ENCODE peak calls at places on chromosomes 16 and 17, in five cellular contexts. N is right atrium auricular region, A is neural progenitor cell, R is GM23338, G is cardiac muscle cell. I is an unnamed sample. For H3K36me3, the result is how much of the 10 kb centered on the place peaks cover.

GRCh38 chr17:2082003-2082862 is 27.3 kb downstream of the HIC1 start:
- DNase-seq in N (no peak), A (no peak), G (no peak), R (no peak), I (no peak)

GRCh38 chr17:27526603-27527002 is 70.4 kb downstream of the KSR1 start:
- DNase-seq in R (peak), N (peak), G (no peak), A (peak), I (no peak)

GRCh38 chr17:3924421-3925350 is 8.4 kb upstream of the P2RX1 start:
- DNase-seq in R (no peak), A (no peak), N (no peak), G (no peak), I (no peak)

GRCh38 chr16:87542531-87543102 is 49.8 kb upstream of the ZCCHC14 start:
- DNase-seq in A (no peak), G (no peak), N (no peak), R (no peak), I (no peak)

GRCh38 chr16:14505846-14506245 is 124.2 kb downstream of the PARN start:
- DNase-seq in G (no peak), A (no peak), N (no peak), R (no peak), I (peak)

GRCh38 chr16:4626396-4626795 is 1.8 kb downstream of the MGRN1 start:
- DNase-seq in A (peak), G (no peak), N (no peak), R (no peak), I (no peak)

GRCh38 chr16:64870859-64871258 is 251.0 kb downstream of the CDH11 start:
- DNase-seq in R (no peak), G (no peak), N (no peak), A (no peak), I (no peak)

GRCh38 chr16:1696863-1697262 is 9.1 kb upstream of the MAPK8IP3 start:
- DNase-seq in N (no peak), G (no peak), A (no peak), R (no peak), I (peak)

GRCh38 chr16:50306287-50306686 is 39.9 kb downstream of the ADCY7 start:
- DNase-seq in R (no peak), A (no peak), G (no peak), N (peak), I (no peak)

GRCh38 chr16:528111-529011 is 849 bp downstream of the CAPN15 start:
- DNase-seq in R (peak), N (peak), A (peak), G (peak), I (peak)

GRCh38 chr17:31488982-31489294 is 97.5 kb downstream of the RAB11FIP4 start:
- DNase-seq in N (no peak), R (peak), A (no peak), G (no peak), I (no peak)

GRCh38 chr17:622356-622755 is 92.3 kb downstream of the VPS53 start:
- DNase-seq in N (no peak), G (no peak), A (no peak), R (no peak), I (peak)

GRCh38 chr17:45296003-45296832 is 20.6 kb downstream of the MAP3K14 start:
- DNase-seq in R (no peak), A (no peak), N (no peak), G (no peak), I (peak)

DNA sequence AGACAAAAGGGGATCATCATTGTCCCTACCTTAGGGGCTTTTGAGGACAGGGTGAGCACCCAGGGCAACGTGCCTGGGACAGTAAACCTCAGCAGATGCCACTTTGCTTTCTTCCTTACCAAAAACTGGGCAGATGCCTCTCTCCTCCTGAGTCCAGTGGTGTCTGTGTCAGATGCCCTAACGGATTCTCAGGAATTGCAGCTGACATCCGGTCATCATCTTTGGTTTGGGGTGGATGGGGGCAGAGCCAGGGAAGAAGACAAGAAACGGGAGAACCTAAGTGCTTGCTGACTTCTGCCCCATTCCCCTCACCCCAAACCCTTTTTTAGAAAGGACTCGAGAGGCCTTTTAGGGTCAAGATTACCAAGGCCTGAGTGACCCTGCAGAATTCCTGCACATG is 187.5 kb downstream of the MSI2 start:
- DNase-seq in N (no peak), G (no peak), R (no peak), A (no peak), I (no peak)
- TF ChIP-seq CTCF in N (no peak), G (no peak), R (no peak), A (no peak), I (no peak)

GRCh38 chr16:66906916-66907836 is 11.5 kb downstream of the CDH16 start:
- DNase-seq in A (no peak), G (no peak), R (no peak), N (no peak), I (no peak)
- H3K4me3 ChIP-seq in A (no peak), G (no peak), R (no peak), N (no peak), I (no peak)

GRCh38 chr16:69111831-69112230 is 6.4 kb downstream of the HAS3 start:
- DNase-seq in A (no peak), N (no peak), G (no peak), R (no peak), I (no peak)
- H3K36me3 ChIP-seq in A (under half), N (under half), G (under half), R (half or more), I (under half)

GRCh38 chr16:57411362-57411976 is 6.9 kb downstream of the CCL17 start:
- DNase-seq in R (no peak), G (no peak), N (no peak), A (no peak), I (no peak)
- TF ChIP-seq CTCF in R (peak), G (no peak), N (no peak), A (no peak), I (no peak)

DNA sequence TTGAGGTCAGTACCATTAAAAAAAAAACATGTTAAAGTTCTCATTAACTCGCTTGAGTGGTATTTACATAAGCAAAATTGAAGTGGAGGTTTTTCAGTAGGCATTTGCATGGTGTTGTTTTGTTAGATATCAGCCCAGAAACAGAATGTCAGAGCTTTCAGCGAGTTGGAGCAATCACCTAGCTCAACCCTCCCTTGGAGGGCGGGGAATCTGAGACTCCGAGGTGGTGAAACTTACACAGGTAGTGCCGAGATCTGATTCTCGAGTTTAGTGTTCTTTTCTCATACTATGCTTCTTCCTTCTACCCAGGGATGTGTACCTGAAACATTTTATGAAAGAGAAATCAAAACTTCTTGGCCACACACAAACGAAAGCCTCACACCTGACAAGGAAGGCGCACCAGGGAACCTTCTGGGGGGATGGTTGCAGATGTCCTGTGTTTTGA is 6.6 kb downstream of the SEC14L1 start:
- DNase-seq in A (no peak), N (no peak), G (no peak), R (no peak), I (no peak)
- H3K4me3 ChIP-seq in A (no peak), N (no peak), G (no peak), R (no peak), I (no peak)